ENCODE peak calls at places on chromosomes 12 and 14, in four cellular contexts. J, P, T and S are unnamed samples.
A peak's percentile ranks its signal among the peaks of the same experiment; 100 is the strongest.

GRCh38 chr12:56280849-56281248 is 14.1 kb downstream of the COQ10A start:
- DNase-seq in J (no peak), P (no peak), T (no peak), S (no peak)

GRCh38 chr12:49703647-49704137 is 3.5 kb downstream of the FMNL3 start:
- DNase-seq in J (no peak), P (no peak), T (no peak), S (no peak)

GRCh38 chr12:102406033-102406584 is 74.3 kb downstream of the IGF1 start:
- DNase-seq in J (peak; percentile 66), P (no peak), T (no peak), S (peak; percentile 52)

GRCh38 chr12:69415471-69416275 is 54.5 kb upstream of the FRS2 start:
- DNase-seq in J (peak; percentile 51), P (no peak), T (peak; percentile 55), S (peak; percentile 56)

GRCh38 chr12:93707836-93708235 is 30.7 kb downstream of the CRADD start:
- DNase-seq in J (no peak), P (no peak), T (no peak), S (no peak)

GRCh38 chr12:989751-990278 is 1.2 kb upstream of the ERC1 start:
- DNase-seq in J (no peak), P (no peak), T (no peak), S (peak; percentile 14)

GRCh38 chr12:25401547-25402345 is 151.0 kb upstream of the KRAS start:
- DNase-seq in J (no peak), P (no peak), T (no peak), S (no peak)

GRCh38 chr12:67155863-67156262 is 113.3 kb upstream of the CAND1 start:
- DNase-seq in J (no peak), P (no peak), T (no peak), S (no peak)

GRCh38 chr14:55121628-55122440 is 7.2 kb upstream of the LGALS3 start:
- DNase-seq in J (no peak), P (no peak), T (no peak), S (no peak)

GRCh38 chr12:96516472-96517417 is 27.4 kb downstream of the CFAP54 start:
- DNase-seq in J (peak; percentile 72), P (peak; percentile 90), T (peak; percentile 76), S (peak; percentile 81)

GRCh38 chr14:56379956-56380355 is 199.6 kb upstream of the TMEM260 start:
- DNase-seq in J (peak; percentile 38), P (no peak), T (no peak), S (no peak)

GRCh38 chr14:61567838-61568571 is 127.3 kb upstream of the HIF1A start:
- DNase-seq in J (no peak), P (peak; percentile 78), T (no peak), S (no peak)

GRCh38 chr14:32472512-32473472 is 143.7 kb downstream of the AKAP6 start:
- DNase-seq in J (no peak), P (no peak), T (no peak), S (peak; percentile 6)

GRCh38 chr12:64946132-64946829 is 121.8 kb downstream of the TBC1D30 start:
- DNase-seq in J (peak; percentile 31), P (no peak), T (no peak), S (peak; percentile 37)

GRCh38 chr12:90075685-90076084 is 367.0 kb upstream of the ATP2B1 start:
- DNase-seq in J (no peak), P (no peak), T (no peak), S (no peak)

GRCh38 chr12:129531004-129531403 is 372.8 kb downstream of the TMEM132D start:
- DNase-seq in J (no peak), P (no peak), T (no peak), S (peak; percentile 35)

GRCh38 chr12:65537978-65538377 is 259.5 kb downstream of the MSRB3 start:
- DNase-seq in J (no peak), P (no peak), T (no peak), S (no peak)

GRCh38 chr12:115840159-115840558 is 437.3 kb downstream of the MED13L start:
- DNase-seq in J (no peak), P (no peak), T (no peak), S (no peak)

GRCh38 chr12:47223848-47224213 is 144.1 kb upstream of the AMIGO2 start:
- DNase-seq in J (no peak), P (no peak), T (no peak), S (peak; percentile 73)

GRCh38 chr14:65101631-65102440 is 481 bp downstream of the MAX start:
- DNase-seq in J (peak; percentile 29), P (peak; percentile 93), T (no peak), S (no peak)

GRCh38 chr14:91009501-91010152 is 50.8 kb downstream of the RPS6KA5 start:
- DNase-seq in J (no peak), P (no peak), T (no peak), S (no peak)

GRCh38 chr12:98955284-98955683 is 310.2 kb downstream of the APAF1 start:
- DNase-seq in J (no peak), P (no peak), T (peak; percentile 66), S (no peak)

GRCh38 chr12:71732357-71732712 is 22.3 kb upstream of the RAB21 start:
- DNase-seq in J (no peak), P (no peak), T (no peak), S (no peak)

GRCh38 chr12:128787827-128788226 is 35.9 kb downstream of the SLC15A4 start:
- DNase-seq in J (no peak), P (no peak), T (no peak), S (no peak)

GRCh38 chr12:49325606-49326005 is 2.6 kb downstream of the TROAP start:
- DNase-seq in J (no peak), P (no peak), T (no peak), S (no peak)

GRCh38 chr12:70178038-70178437 is 65.2 kb upstream of the CNOT2 start:
- DNase-seq in J (no peak), P (no peak), T (no peak), S (no peak)

GRCh38 chr14:104134061-104134965 is 4.1 kb upstream of the KIF26A start:
- DNase-seq in J (no peak), P (peak; percentile 66), T (no peak), S (peak; percentile 10)
- H3K4me3 ChIP-seq in J (no peak overlapping the region), P (no peak overlapping the region), T (no peak overlapping the region), S (no peak overlapping the region)

GRCh38 chr12:92573104-92573503 is 129.7 kb upstream of the PLEKHG7 start:
- DNase-seq in J (no peak), P (no peak), T (no peak), S (peak; percentile 23)

GRCh38 chr12:92571844-92572543 is 130.8 kb upstream of the PLEKHG7 start:
- DNase-seq in J (no peak), P (no peak), T (no peak), S (no peak)

GRCh38 chr12:92568631-92569128 is 134.1 kb upstream of the PLEKHG7 start:
- DNase-seq in J (no peak), P (no peak), T (no peak), S (no peak)

GRCh38 chr12:92571169-92571568 is 131.6 kb upstream of the PLEKHG7 start:
- DNase-seq in J (no peak), P (no peak), T (no peak), S (no peak)

DNA sequence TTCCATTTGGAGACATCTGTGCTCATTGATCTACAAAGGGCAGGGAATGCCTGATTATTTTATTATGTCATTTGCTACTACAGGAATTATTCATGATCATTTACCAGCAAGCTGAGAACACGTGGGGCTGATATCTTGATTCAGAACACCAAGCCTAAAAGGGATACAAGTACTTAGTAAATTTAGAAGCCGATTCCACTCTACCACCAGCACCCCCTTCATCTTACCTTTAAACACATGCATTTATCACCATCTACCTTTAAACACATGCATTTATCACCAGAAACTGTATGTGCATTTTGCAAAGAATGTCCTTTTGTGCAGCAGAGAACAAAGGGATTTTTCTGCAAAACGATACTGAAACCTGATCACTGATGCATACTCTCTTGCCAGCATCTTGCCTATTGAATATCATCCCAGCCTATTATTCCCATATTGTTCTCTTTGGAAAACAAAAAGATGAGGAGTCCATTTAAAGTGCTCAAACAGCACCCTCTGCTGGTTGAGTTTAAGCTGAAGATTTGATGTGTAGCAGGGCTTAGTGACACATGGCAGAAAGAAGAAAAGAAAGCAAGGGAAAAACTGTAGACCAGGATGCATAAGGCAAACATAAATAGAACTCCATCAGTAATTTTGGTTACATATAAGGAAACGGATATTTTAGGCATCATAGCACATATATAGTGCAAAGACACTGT is 132.6 kb upstream of the PLEKHG7 start:
- DNase-seq in J (peak; percentile 86), P (no peak), T (peak; percentile 78), S (peak; percentile 74)
- H3K4me3 ChIP-seq in J (no peak overlapping the region), P (no peak overlapping the region), T (no peak overlapping the region), S (no peak overlapping the region)

GRCh38 chr14:100120522-100121269 is 38.7 kb downstream of the DEGS2 start:
- DNase-seq in J (no peak), P (no peak), T (no peak), S (no peak)

GRCh38 chr14:100119251-100119650 is 40.2 kb downstream of the DEGS2 start:
- DNase-seq in J (no peak), P (no peak), T (no peak), S (no peak)

GRCh38 chr14:100117026-100117425 is 42.4 kb downstream of the DEGS2 start:
- DNase-seq in J (no peak), P (peak; percentile 75), T (no peak), S (no peak)

GRCh38 chr14:100117647-100118376 is 41.6 kb downstream of the DEGS2 start:
- DNase-seq in J (no peak), P (peak; percentile 33), T (no peak), S (no peak)

DNA sequence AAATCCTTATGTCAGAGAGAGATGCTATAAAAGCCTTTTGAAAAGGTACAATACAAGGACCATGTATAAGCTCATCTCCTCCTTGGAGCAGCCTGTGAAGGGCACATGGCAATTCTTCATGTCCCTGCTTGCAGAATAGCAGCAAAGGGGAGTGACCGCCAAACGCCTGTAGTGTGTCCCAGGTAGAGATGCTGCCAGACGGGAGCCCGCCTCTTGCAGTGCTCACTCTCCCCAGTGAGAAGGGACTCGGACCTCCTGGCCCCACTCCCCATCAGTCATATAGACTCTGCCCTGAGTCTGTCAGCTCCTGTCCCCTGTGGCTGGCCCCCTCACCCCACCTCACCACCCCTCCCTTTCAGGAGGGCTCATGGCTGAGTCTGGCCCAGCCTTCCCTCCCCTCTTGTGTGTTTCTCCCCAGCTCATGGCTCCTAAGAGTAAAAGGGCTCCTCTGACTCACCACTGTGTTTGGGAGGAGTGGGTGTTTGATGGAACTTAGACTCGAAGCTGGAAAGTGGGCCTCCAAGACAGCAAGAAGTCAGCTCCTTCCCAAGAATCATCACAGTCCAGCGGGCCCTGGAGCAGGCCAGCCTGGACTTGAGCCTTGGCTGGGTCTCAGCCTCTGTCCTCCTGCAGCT is 41.0 kb downstream of the DEGS2 start:
- DNase-seq in J (no peak), P (no peak), T (no peak), S (no peak)
- H3K4me3 ChIP-seq in J (no peak overlapping the region), P (no peak overlapping the region), T (no peak overlapping the region), S (no peak overlapping the region)

GRCh38 chr14:77286554-77286953 is 15.5 kb upstream of the NGB start:
- DNase-seq in J (no peak), P (no peak), T (no peak), S (no peak)

GRCh38 chr14:77296155-77296554 is 24.5 kb downstream of the POMT2 start:
- DNase-seq in J (no peak), P (no peak), T (no peak), S (no peak)

DNA sequence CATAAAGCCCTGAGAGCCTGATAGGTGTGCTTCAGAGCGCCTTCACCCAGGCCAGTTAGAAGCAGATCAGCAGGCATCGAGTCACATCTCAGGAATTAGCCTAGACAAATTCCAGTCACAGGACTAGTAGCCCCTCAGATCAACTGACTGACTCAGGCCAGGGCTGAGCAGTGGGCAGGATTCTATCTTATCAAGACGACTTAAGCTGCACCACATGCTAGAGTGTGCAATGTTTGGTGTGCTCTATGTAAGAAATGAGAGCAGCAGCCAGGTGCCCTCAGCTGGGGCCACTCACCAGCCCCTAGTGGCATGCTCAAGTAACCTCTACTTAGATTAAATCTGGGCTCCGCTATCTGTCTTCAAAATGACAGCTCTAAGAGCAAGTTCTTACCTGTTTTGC is 19.7 kb upstream of the NGB start:
- DNase-seq in J (no peak), P (no peak), T (no peak), S (no peak)
- H3K4me3 ChIP-seq in J (no peak overlapping the region), P (no peak overlapping the region), T (no peak overlapping the region), S (no peak overlapping the region)

GRCh38 chr12:82350161-82350560 is 8.0 kb downstream of the CCDC59 start:
- DNase-seq in J (no peak), P (no peak), T (no peak), S (no peak)
- H3K4me3 ChIP-seq in J (no peak overlapping the region), P (no peak overlapping the region), T (no peak overlapping the region), S (no peak overlapping the region)